ENCODE peak calls at places on chromosomes 5 and 9, in eight cellular contexts. P is WTC11, F is B cell, Y is HT1080, Q is NCI-H69, I is cerebellum, O is EL, R is GM19239. Z is an unnamed sample.
A peak's percentile ranks its signal among the peaks of the same experiment; 100 is the strongest.

GRCh38 chr5:9431496-9432258 is 114.2 kb downstream of the SEMA5A start:
- DNase-seq in P (no peak), F (no peak), Y (no peak), Q (peak; percentile 7), I (no peak), O (peak; percentile 46), R (no peak), Z (no peak)

GRCh38 chr9:135039266-135039870 is 48.1 kb upstream of the OLFM1 start:
- DNase-seq in P (no peak), F (no peak), Y (no peak), Q (no peak), I (no peak), O (no peak), R (no peak), Z (peak; percentile 22)

GRCh38 chr9:114156311-114156657 is 947 bp downstream of the COL27A1 start:
- DNase-seq in P (no peak), F (no peak), Y (no peak), Q (peak; percentile 43), I (no peak), O (no peak), R (no peak), Z (no peak)

GRCh38 chr9:98538626-98539031 is 170.1 kb downstream of the GABBR2 start:
- DNase-seq in P (no peak), F (no peak), Y (no peak), Q (peak; percentile 94), I (peak; percentile 83), O (peak; percentile 44), R (no peak), Z (no peak)

GRCh38 chr9:127128341-127129072 is 6.1 kb upstream of the ANGPTL2 start:
- DNase-seq in P (no peak), F (no peak), Y (peak; percentile 56), Q (no peak), I (no peak), O (peak; percentile 30), R (no peak), Z (no peak)

GRCh38 chr9:111842313-111842712 is 47.6 kb upstream of the SHOC1 start:
- DNase-seq in P (no peak), F (no peak), Y (no peak), Q (peak; percentile 57), I (no peak), O (no peak), R (no peak), Z (no peak)

GRCh38 chr5:172115541-172115982 is 72.5 kb downstream of the STK10 start:
- DNase-seq in P (no peak), F (no peak), Y (no peak), Q (no peak), I (peak; percentile 77), O (no peak), R (no peak), Z (no peak)

GRCh38 chr5:126656397-126657007 is 55.8 kb downstream of the PHAX start:
- DNase-seq in P (no peak), F (peak; percentile 45), Y (no peak), Q (peak; percentile 69), I (peak; percentile 51), O (peak; percentile 49), R (no peak), Z (no peak)

GRCh38 chr5:90962481-90962880 is 403.9 kb downstream of the ADGRV1 start:
- DNase-seq in P (no peak), F (no peak), Y (no peak), Q (no peak), I (no peak), O (no peak), R (no peak), Z (no peak)

GRCh38 chr5:7392401-7393024 is 3.4 kb upstream of the ADCY2 start:
- DNase-seq in P (no peak), F (no peak), Y (peak; percentile 46), Q (peak; percentile 40), I (no peak), O (no peak), R (no peak), Z (peak; percentile 68)

GRCh38 chr5:59264641-59265245 is 628.8 kb downstream of the PDE4D start:
- DNase-seq in P (no peak), F (no peak), Y (no peak), Q (no peak), I (no peak), O (peak; percentile 5), R (no peak), Z (no peak)

GRCh38 chr5:77636423-77637169 is 1.9 kb downstream of the OTP start:
- DNase-seq in P (peak; percentile 32), F (no peak), Y (no peak), Q (no peak), I (no peak), O (no peak), R (no peak), Z (peak; percentile 44)

GRCh38 chr5:131413605-131414559 is 150.0 kb downstream of the CDC42SE2 start:
- DNase-seq in P (no peak), F (no peak), Y (no peak), Q (no peak), I (no peak), O (no peak), R (peak; percentile 44), Z (no peak)

GRCh38 chr5:89560724-89561123 is 677.7 kb upstream of the MEF2C start:
- DNase-seq in P (no peak), F (no peak), Y (no peak), Q (no peak), I (no peak), O (no peak), R (no peak), Z (no peak)

GRCh38 chr9:84187090-84187489 is 153.5 kb downstream of the SLC28A3 start:
- DNase-seq in P (no peak), F (no peak), Y (no peak), Q (no peak), I (no peak), O (peak; percentile 61), R (no peak), Z (no peak)

GRCh38 chr9:75993434-75993833 is 103.0 kb downstream of the PCSK5 start:
- DNase-seq in P (no peak), F (no peak), Y (peak; percentile 95), Q (no peak), I (no peak), O (no peak), R (no peak), Z (no peak)

GRCh38 chr5:1793301-1793740 is 6.3 kb downstream of the MRPL36 start:
- DNase-seq in P (no peak), F (no peak), Y (peak; percentile 54), Q (peak; percentile 34), I (no peak), O (peak; percentile 19), R (no peak), Z (no peak)

GRCh38 chr5:170632266-170632984 is 128.6 kb downstream of the KCNIP1 start:
- DNase-seq in P (peak; percentile 61), F (no peak), Y (no peak), Q (no peak), I (no peak), O (no peak), R (no peak), Z (peak; percentile 82)

GRCh38 chr9:33307067-33307466 is 16.8 kb downstream of the NFX1 start:
- DNase-seq in P (no peak), F (no peak), Y (no peak), Q (no peak), I (no peak), O (no peak), R (no peak), Z (no peak)

GRCh38 chr5:72817076-72817476 is 615 bp downstream of the TNPO1 start:
- DNase-seq in P (no peak), F (peak; percentile 65), Y (no peak), Q (peak; percentile 75), I (peak; percentile 48), O (peak; percentile 62), R (peak; percentile 10), Z (peak; percentile 52)

GRCh38 chr5:135230326-135230925 is 168.6 kb downstream of the MACROH2A1 start:
- DNase-seq in P (no peak), F (no peak), Y (peak; percentile 51), Q (no peak), I (no peak), O (peak; percentile 31), R (no peak), Z (no peak)

GRCh38 chr5:38369692-38370091 is 111.3 kb downstream of the EGFLAM start:
- DNase-seq in P (no peak), F (no peak), Y (no peak), Q (no peak), I (no peak), O (peak; percentile 57), R (no peak), Z (no peak)

GRCh38 chr5:1875481-1875842 is 7.3 kb downstream of the IRX4 start:
- DNase-seq in P (no peak), F (no peak), Y (no peak), Q (no peak), I (no peak), O (no peak), R (no peak), Z (no peak)

GRCh38 chr9:133158695-133159094 is 5.0 kb downstream of the GBGT1 start:
- DNase-seq in P (no peak), F (no peak), Y (no peak), Q (no peak), I (no peak), O (no peak), R (no peak), Z (no peak)

GRCh38 chr5:177111720-177112394 is 21.7 kb upstream of the NSD1 start:
- DNase-seq in P (peak; percentile 94), F (peak; percentile 57), Y (peak; percentile 54), Q (peak; percentile 74), I (peak; percentile 60), O (peak; percentile 54), R (peak; percentile 75), Z (peak; percentile 93)